ENCODE peak calls at places on chromosome 18, in ten cellular contexts. One of them, this sample, is unnamed.

GRCh38 chr18:13137939-13138821 is 80.4 kb upstream of the LDLRAD4 start:
- DNase-seq in sigmoid colon: peak; percentile 89
- DNase-seq in kidney: no peak
- DNase-seq in fibroblast of lung: peak; percentile 26
- DNase-seq in SK-N-SH: no peak
- DNase-seq in AG04449: no peak
- DNase-seq in neural progenitor cell: no peak
- DNase-seq in body of pancreas: peak; percentile 82
- DNase-seq in CD8-positive, alpha-beta T cell: peak; percentile 73
- DNase-seq in IMR-90: peak; percentile 8
- DNase-seq in this sample: no peak

GRCh38 chr18:13566941-13567762 is 159.2 kb downstream of the FAM210A start:
- DNase-seq in IMR-90: no peak
- DNase-seq in fibroblast of lung: peak; percentile 12
- DNase-seq in body of pancreas: peak; percentile 76
- DNase-seq in kidney: no peak
- DNase-seq in neural progenitor cell: no peak
- DNase-seq in CD8-positive, alpha-beta T cell: peak; percentile 38
- DNase-seq in AG04449: no peak
- DNase-seq in sigmoid colon: peak; percentile 82
- DNase-seq in SK-N-SH: no peak
- DNase-seq in this sample: no peak

GRCh38 chr18:421236-422155 is 79.0 kb downstream of the COLEC12 start:
- DNase-seq in fibroblast of lung: peak; percentile 31
- DNase-seq in kidney: no peak
- DNase-seq in CD8-positive, alpha-beta T cell: no peak
- DNase-seq in AG04449: no peak
- DNase-seq in SK-N-SH: no peak
- DNase-seq in neural progenitor cell: no peak
- DNase-seq in sigmoid colon: no peak
- DNase-seq in body of pancreas: peak; percentile 14
- DNase-seq in IMR-90: peak; percentile 64
- DNase-seq in this sample: no peak

GRCh38 chr18:31821452-31822171 is 60.9 kb upstream of the SLC25A52 start:
- DNase-seq in SK-N-SH: no peak
- DNase-seq in IMR-90: no peak
- DNase-seq in CD8-positive, alpha-beta T cell: no peak
- DNase-seq in body of pancreas: no peak
- DNase-seq in sigmoid colon: no peak
- DNase-seq in AG04449: no peak
- DNase-seq in kidney: no peak
- DNase-seq in neural progenitor cell: no peak
- DNase-seq in fibroblast of lung: no peak
- DNase-seq in this sample: no peak

GRCh38 chr18:59715445-59715844 is 18.2 kb upstream of the CCBE1 start:
- DNase-seq in SK-N-SH: no peak
- DNase-seq in fibroblast of lung: no peak
- DNase-seq in neural progenitor cell: no peak
- DNase-seq in kidney: no peak
- DNase-seq in body of pancreas: no peak
- DNase-seq in sigmoid colon: no peak
- DNase-seq in IMR-90: peak; percentile 54
- DNase-seq in CD8-positive, alpha-beta T cell: no peak
- DNase-seq in AG04449: no peak
- DNase-seq in this sample: no peak

GRCh38 chr18:70576281-70577022 is 287.6 kb downstream of the SOCS6 start:
- DNase-seq in SK-N-SH: no peak
- DNase-seq in kidney: no peak
- DNase-seq in body of pancreas: no peak
- DNase-seq in IMR-90: no peak
- DNase-seq in CD8-positive, alpha-beta T cell: no peak
- DNase-seq in sigmoid colon: no peak
- DNase-seq in AG04449: no peak
- DNase-seq in fibroblast of lung: no peak
- DNase-seq in neural progenitor cell: peak; percentile 6
- DNase-seq in this sample: no peak

GRCh38 chr18:75035944-75036343 is 173.0 kb downstream of the PTGR3 start:
- DNase-seq in kidney: no peak
- DNase-seq in IMR-90: peak; percentile 27
- DNase-seq in body of pancreas: no peak
- DNase-seq in CD8-positive, alpha-beta T cell: no peak
- DNase-seq in neural progenitor cell: no peak
- DNase-seq in SK-N-SH: no peak
- DNase-seq in AG04449: no peak
- DNase-seq in sigmoid colon: no peak
- DNase-seq in fibroblast of lung: no peak
- DNase-seq in this sample: no peak

GRCh38 chr18:34723143-34723542 is 13.0 kb downstream of the DTNA start:
- DNase-seq in body of pancreas: no peak
- DNase-seq in fibroblast of lung: peak; percentile 24
- DNase-seq in IMR-90: no peak
- DNase-seq in kidney: no peak
- DNase-seq in SK-N-SH: no peak
- DNase-seq in CD8-positive, alpha-beta T cell: no peak
- DNase-seq in sigmoid colon: no peak
- DNase-seq in AG04449: no peak
- DNase-seq in neural progenitor cell: no peak
- DNase-seq in this sample: no peak

GRCh38 chr18:35807942-35808341 is 164.5 kb upstream of the RMP24 start:
- DNase-seq in body of pancreas: no peak
- DNase-seq in SK-N-SH: no peak
- DNase-seq in neural progenitor cell: no peak
- DNase-seq in sigmoid colon: no peak
- DNase-seq in AG04449: no peak
- DNase-seq in CD8-positive, alpha-beta T cell: no peak
- DNase-seq in IMR-90: no peak
- DNase-seq in kidney: no peak
- DNase-seq in fibroblast of lung: no peak
- DNase-seq in this sample: no peak

GRCh38 chr18:51658436-51658835 is 461.0 kb upstream of the MEX3C start:
- DNase-seq in CD8-positive, alpha-beta T cell: no peak
- DNase-seq in IMR-90: no peak
- DNase-seq in AG04449: no peak
- DNase-seq in fibroblast of lung: no peak
- DNase-seq in body of pancreas: no peak
- DNase-seq in neural progenitor cell: peak; percentile 24
- DNase-seq in sigmoid colon: no peak
- DNase-seq in kidney: no peak
- DNase-seq in SK-N-SH: no peak
- DNase-seq in this sample: no peak

GRCh38 chr18:11906181-11906580 is 1.9 kb downstream of the MPPE1 start:
- DNase-seq in sigmoid colon: no peak
- DNase-seq in fibroblast of lung: no peak
- DNase-seq in SK-N-SH: no peak
- DNase-seq in CD8-positive, alpha-beta T cell: no peak
- DNase-seq in neural progenitor cell: no peak
- DNase-seq in IMR-90: no peak
- DNase-seq in body of pancreas: no peak
- DNase-seq in kidney: no peak
- DNase-seq in AG04449: no peak
- DNase-seq in this sample: no peak

GRCh38 chr18:48786621-48787522 is 163.9 kb downstream of the SMAD7 start:
- DNase-seq in sigmoid colon: peak; percentile 61
- DNase-seq in AG04449: no peak
- DNase-seq in fibroblast of lung: no peak
- DNase-seq in kidney: peak; percentile 59
- DNase-seq in body of pancreas: no peak
- DNase-seq in CD8-positive, alpha-beta T cell: no peak
- DNase-seq in IMR-90: no peak
- DNase-seq in neural progenitor cell: no peak
- DNase-seq in SK-N-SH: no peak
- DNase-seq in this sample: no peak

GRCh38 chr18:805008-805754 is 6.9 kb downstream of the YES1 start:
- DNase-seq in body of pancreas: no peak
- DNase-seq in IMR-90: no peak
- DNase-seq in AG04449: no peak
- DNase-seq in fibroblast of lung: no peak
- DNase-seq in neural progenitor cell: no peak
- DNase-seq in kidney: no peak
- DNase-seq in SK-N-SH: no peak
- DNase-seq in CD8-positive, alpha-beta T cell: no peak
- DNase-seq in sigmoid colon: no peak
- DNase-seq in this sample: no peak

GRCh38 chr18:48667276-48668254 is 128.7 kb downstream of the CTIF start:
- DNase-seq in neural progenitor cell: peak; percentile 59
- DNase-seq in IMR-90: peak; percentile 49
- DNase-seq in SK-N-SH: peak; percentile 76
- DNase-seq in body of pancreas: no peak
- DNase-seq in fibroblast of lung: no peak
- DNase-seq in sigmoid colon: no peak
- DNase-seq in CD8-positive, alpha-beta T cell: no peak
- DNase-seq in AG04449: no peak
- DNase-seq in kidney: no peak
- DNase-seq in this sample: no peak

GRCh38 chr18:28269750-28270149 is 92.8 kb upstream of the CDH2 start:
- DNase-seq in neural progenitor cell: no peak
- DNase-seq in body of pancreas: no peak
- DNase-seq in CD8-positive, alpha-beta T cell: no peak
- DNase-seq in kidney: no peak
- DNase-seq in sigmoid colon: no peak
- DNase-seq in AG04449: no peak
- DNase-seq in fibroblast of lung: no peak
- DNase-seq in IMR-90: no peak
- DNase-seq in SK-N-SH: no peak
- DNase-seq in this sample: no peak

GRCh38 chr18:78979682-78980278 is at the start of gene SALL3:
- DNase-seq in CD8-positive, alpha-beta T cell: no peak
- DNase-seq in fibroblast of lung: no peak
- DNase-seq in body of pancreas: no peak
- DNase-seq in neural progenitor cell: peak; percentile 94
- DNase-seq in SK-N-SH: peak; percentile 50
- DNase-seq in AG04449: no peak
- DNase-seq in sigmoid colon: no peak
- DNase-seq in kidney: no peak
- DNase-seq in IMR-90: no peak
- DNase-seq in this sample: no peak

DNA sequence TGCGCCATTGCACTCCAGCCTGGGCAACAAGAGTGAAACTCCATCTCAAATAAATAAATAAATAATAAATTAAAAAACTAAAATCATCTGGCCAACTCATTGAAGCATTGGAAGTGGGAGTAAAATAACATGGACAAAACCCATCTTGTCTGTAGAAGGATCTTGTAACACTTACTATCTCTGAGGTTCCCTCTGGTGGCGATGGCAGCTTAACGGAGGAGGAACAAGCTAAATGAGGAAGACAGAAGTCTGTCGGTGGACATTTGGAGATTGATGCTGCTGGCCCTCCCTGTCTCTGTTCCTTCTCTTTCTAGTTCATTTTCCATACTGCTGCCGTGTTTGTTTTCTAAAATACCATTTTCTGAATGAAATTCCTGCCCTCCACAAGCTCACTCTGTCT is 43.4 kb downstream of the ZCCHC2 start:
- DNase-seq in sigmoid colon: no peak
- DNase-seq in AG04449: no peak
- DNase-seq in kidney: no peak
- DNase-seq in CD8-positive, alpha-beta T cell: peak; percentile 34
- DNase-seq in body of pancreas: peak; percentile 56
- DNase-seq in IMR-90: peak; percentile 7
- DNase-seq in fibroblast of lung: peak; percentile 29
- DNase-seq in SK-N-SH: no peak
- DNase-seq in neural progenitor cell: peak; percentile 56
- DNase-seq in this sample: no peak
- TF ChIP-seq CTCF in sigmoid colon: no peak
- TF ChIP-seq CTCF in AG04449: peak; percentile 14
- TF ChIP-seq CTCF in kidney: peak; percentile 30
- TF ChIP-seq CTCF in CD8-positive, alpha-beta T cell: peak; percentile 31
- TF ChIP-seq CTCF in body of pancreas: no peak
- TF ChIP-seq CTCF in IMR-90: no peak
- TF ChIP-seq CTCF in fibroblast of lung: peak; percentile 16
- TF ChIP-seq CTCF in SK-N-SH: peak; percentile 25
- TF ChIP-seq CTCF in neural progenitor cell: peak; percentile 44
- TF ChIP-seq CTCF in this sample: peak; percentile 21

GRCh38 chr18:9117980-9118841 is 15.7 kb downstream of the NDUFV2 start:
- DNase-seq in sigmoid colon: no peak
- DNase-seq in body of pancreas: no peak
- DNase-seq in kidney: no peak
- DNase-seq in IMR-90: no peak
- DNase-seq in fibroblast of lung: peak; percentile 38
- DNase-seq in AG04449: no peak
- DNase-seq in neural progenitor cell: no peak
- DNase-seq in SK-N-SH: no peak
- DNase-seq in CD8-positive, alpha-beta T cell: no peak
- DNase-seq in this sample: no peak
- H3K4me3 ChIP-seq in sigmoid colon: no peak overlapping the region
- H3K4me3 ChIP-seq in body of pancreas: no peak overlapping the region
- H3K4me3 ChIP-seq in kidney: no peak overlapping the region
- H3K4me3 ChIP-seq in IMR-90: no peak overlapping the region
- H3K4me3 ChIP-seq in fibroblast of lung: no peak overlapping the region
- H3K4me3 ChIP-seq in AG04449: no peak overlapping the region
- H3K4me3 ChIP-seq in neural progenitor cell: no peak overlapping the region
- H3K4me3 ChIP-seq in SK-N-SH: no peak overlapping the region
- H3K4me3 ChIP-seq in CD8-positive, alpha-beta T cell: peak overlapping the region; percentile 42
- H3K4me3 ChIP-seq in this sample: no peak overlapping the region

GRCh38 chr18:80159713-80160636 is 50.9 kb downstream of the ADNP2 start:
- DNase-seq in sigmoid colon: no peak
- DNase-seq in SK-N-SH: no peak
- DNase-seq in CD8-positive, alpha-beta T cell: peak; percentile 40
- DNase-seq in AG04449: no peak
- DNase-seq in kidney: no peak
- DNase-seq in neural progenitor cell: no peak
- DNase-seq in fibroblast of lung: no peak
- DNase-seq in body of pancreas: peak; percentile 34
- DNase-seq in IMR-90: no peak
- DNase-seq in this sample: no peak
- TF ChIP-seq CTCF in sigmoid colon: no peak
- TF ChIP-seq CTCF in SK-N-SH: no peak
- TF ChIP-seq CTCF in CD8-positive, alpha-beta T cell: peak; percentile 66
- TF ChIP-seq CTCF in AG04449: peak; percentile 71
- TF ChIP-seq CTCF in kidney: peak; percentile 27
- TF ChIP-seq CTCF in neural progenitor cell: no peak
- TF ChIP-seq CTCF in fibroblast of lung: peak; percentile 16
- TF ChIP-seq CTCF in body of pancreas: peak; percentile 31
- TF ChIP-seq CTCF in IMR-90: peak; percentile 31
- TF ChIP-seq CTCF in this sample: no peak

DNA sequence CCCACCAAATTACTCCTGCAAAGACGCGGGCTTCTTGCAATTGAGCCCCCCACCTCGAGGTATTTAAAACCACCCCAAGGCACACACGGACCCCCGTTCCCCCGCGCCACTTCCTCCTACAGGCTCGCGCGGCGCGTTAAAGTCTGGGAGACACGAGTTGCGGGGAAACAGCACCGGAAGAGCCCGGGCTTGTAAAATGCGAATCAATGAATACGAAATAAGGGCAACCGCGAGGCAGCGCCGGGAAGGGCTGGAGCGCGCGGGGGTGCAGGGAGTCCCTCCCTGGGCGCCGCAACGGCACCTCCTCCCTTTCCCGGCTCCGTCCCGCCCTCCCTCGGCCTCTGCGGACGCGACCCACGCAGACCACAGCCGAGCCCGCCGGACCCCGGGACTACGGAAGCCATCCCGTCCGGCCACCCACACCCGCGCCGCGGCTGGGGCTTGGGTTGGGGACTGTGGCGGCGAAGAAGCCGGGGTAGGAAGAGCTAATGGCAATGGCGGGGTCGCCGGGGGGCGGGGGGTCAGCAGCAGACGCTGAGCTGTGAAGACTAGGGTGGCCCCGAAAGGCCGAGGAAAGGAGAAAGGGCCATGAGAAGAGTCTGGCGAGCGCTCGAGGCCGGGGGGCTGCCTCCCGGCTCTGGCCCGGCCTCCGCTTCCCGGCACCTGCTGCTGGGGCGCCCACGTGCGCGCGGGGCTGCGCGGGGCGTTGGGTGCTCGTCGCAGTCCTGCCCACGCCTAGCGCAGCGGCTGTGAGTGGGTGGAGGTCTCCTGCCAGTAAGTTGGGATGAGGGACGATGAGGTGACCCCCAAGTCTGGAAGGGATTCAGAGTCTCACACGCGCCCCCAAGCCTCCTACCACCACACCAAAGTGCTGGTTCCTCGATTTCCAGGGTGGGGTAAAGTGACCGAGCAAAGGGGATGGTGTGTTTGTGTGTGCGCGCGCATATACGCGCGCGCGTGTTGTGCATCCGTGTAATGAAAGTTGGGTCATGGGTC is 1.2 kb upstream of the NETO1 start:
- DNase-seq in CD8-positive, alpha-beta T cell: no peak
- DNase-seq in kidney: no peak
- DNase-seq in AG04449: no peak
- DNase-seq in IMR-90: no peak
- DNase-seq in body of pancreas: no peak
- DNase-seq in sigmoid colon: no peak
- DNase-seq in neural progenitor cell: peak; percentile 42
- DNase-seq in SK-N-SH: peak; percentile 24
- DNase-seq in fibroblast of lung: no peak
- DNase-seq in this sample: no peak
- H3K4me3 ChIP-seq in CD8-positive, alpha-beta T cell: no peak overlapping the region
- H3K4me3 ChIP-seq in kidney: no peak overlapping the region
- H3K4me3 ChIP-seq in AG04449: peak overlapping the region; percentile 33
- H3K4me3 ChIP-seq in IMR-90: peak overlapping the region; percentile 36
- H3K4me3 ChIP-seq in body of pancreas: no peak overlapping the region
- H3K4me3 ChIP-seq in sigmoid colon: no peak overlapping the region
- H3K4me3 ChIP-seq in neural progenitor cell: peak overlapping the region; percentile 63
- H3K4me3 ChIP-seq in SK-N-SH: no peak overlapping the region
- H3K4me3 ChIP-seq in fibroblast of lung: peak overlapping the region; percentile 27
- H3K4me3 ChIP-seq in this sample: peak overlapping the region; percentile 58

This sample was measured in HFF-Myc.